ENCODE peak calls at places on chromosomes 6 and 20, in eight cellular contexts. C, R, P, F, Y, B, V and X are unnamed samples.

GRCh38 chr6:100833972-100834574 is 47.1 kb downstream of the ASCC3 start:
- DNase-seq in C (no peak), R (no peak), P (no peak), F (no peak), Y (no peak), B (peak), V (no peak), X (no peak)

GRCh38 chr6:158056355-158056754 is 74.7 kb downstream of the SYNJ2 start:
- DNase-seq in C (no peak), R (no peak), P (no peak), F (no peak), Y (no peak), B (no peak), V (no peak), X (no peak)

GRCh38 chr20:51514836-51515235 is 27.7 kb downstream of the NFATC2 start:
- DNase-seq in C (no peak), R (no peak), P (no peak), F (no peak), Y (no peak), B (no peak), V (no peak), X (no peak)

GRCh38 chr6:106502534-106502933 is 126.8 kb downstream of the RTN4IP1 start:
- DNase-seq in C (no peak), R (no peak), P (no peak), F (no peak), Y (no peak), B (no peak), V (no peak), X (no peak)

GRCh38 chr20:49452011-49452482 is 30.4 kb downstream of the KCNB1 start:
- DNase-seq in C (no peak), R (no peak), P (no peak), F (no peak), Y (no peak), B (no peak), V (no peak), X (peak)

GRCh38 chr6:166624275-166624674 is 2.8 kb downstream of the RPS6KA2 start:
- DNase-seq in C (no peak), R (no peak), P (no peak), F (no peak), Y (no peak), B (peak), V (no peak), X (no peak)

GRCh38 chr6:89145962-89146747 is at the start of gene PM20D2:
- DNase-seq in C (peak), R (peak), P (no peak), F (peak), Y (no peak), B (peak), V (peak), X (peak)

GRCh38 chr6:43930440-43931154 is 160.6 kb downstream of the VEGFA start:
- DNase-seq in C (no peak), R (no peak), P (no peak), F (no peak), Y (no peak), B (no peak), V (no peak), X (no peak)

GRCh38 chr6:143586557-143586956 is 75.0 kb upstream of the FUCA2 start:
- DNase-seq in C (no peak), R (no peak), P (no peak), F (no peak), Y (no peak), B (no peak), V (no peak), X (no peak)

GRCh38 chr6:125623085-125623484 is 126.3 kb upstream of the HEY2 start:
- DNase-seq in C (no peak), R (no peak), P (no peak), F (no peak), Y (no peak), B (no peak), V (no peak), X (no peak)

GRCh38 chr6:76697585-76697984 is 625.1 kb upstream of the IMPG1 start:
- DNase-seq in C (no peak), R (no peak), P (no peak), F (no peak), Y (no peak), B (peak), V (no peak), X (no peak)

GRCh38 chr6:88374556-88374955 is 208.4 kb upstream of the CNR1 start:
- DNase-seq in C (no peak), R (no peak), P (no peak), F (peak), Y (no peak), B (no peak), V (no peak), X (no peak)

GRCh38 chr20:62485062-62485700 is 9.4 kb upstream of the GATA5 start:
- DNase-seq in C (peak), R (no peak), P (no peak), F (no peak), Y (no peak), B (peak), V (no peak), X (no peak)

GRCh38 chr6:21189721-21190120 is 403.8 kb upstream of the SOX4 start:
- DNase-seq in C (no peak), R (no peak), P (no peak), F (peak), Y (no peak), B (no peak), V (no peak), X (no peak)

GRCh38 chr6:109446072-109446471 is 5.5 kb downstream of the SMPD2 start:
- DNase-seq in C (no peak), R (no peak), P (no peak), F (no peak), Y (no peak), B (no peak), V (no peak), X (no peak)

GRCh38 chr20:62790075-62790474 is 6.2 kb upstream of the MRGBP start:
- DNase-seq in C (no peak), R (no peak), P (no peak), F (no peak), Y (no peak), B (no peak), V (no peak), X (no peak)

GRCh38 chr6:35360349-35361138 is 18.2 kb downstream of the PPARD start:
- DNase-seq in C (no peak), R (peak), P (no peak), F (no peak), Y (peak), B (peak), V (no peak), X (peak)

GRCh38 chr6:27419363-27419762 is 30.8 kb downstream of the ZNF391 start:
- DNase-seq in C (no peak), R (no peak), P (no peak), F (no peak), Y (no peak), B (no peak), V (no peak), X (no peak)

GRCh38 chr6:74075323-74075722 is 379.3 kb downstream of the CD109 start:
- DNase-seq in C (no peak), R (no peak), P (peak), F (no peak), Y (no peak), B (peak), V (no peak), X (no peak)

GRCh38 chr6:496649-497048 is 105.1 kb downstream of the IRF4 start:
- DNase-seq in C (no peak), R (no peak), P (no peak), F (no peak), Y (no peak), B (no peak), V (no peak), X (peak)

GRCh38 chr6:84065718-84066290 is 32.2 kb downstream of the MRAP2 start:
- DNase-seq in C (no peak), R (no peak), P (peak), F (peak), Y (no peak), B (no peak), V (no peak), X (no peak)

GRCh38 chr20:64160118-64160517 is 4.1 kb upstream of the MYT1 start:
- DNase-seq in C (no peak), R (no peak), P (no peak), F (peak), Y (no peak), B (no peak), V (no peak), X (no peak)

GRCh38 chr6:42963855-42964605 is 3.5 kb downstream of the GNMT start:
- DNase-seq in C (peak), R (no peak), P (no peak), F (peak), Y (no peak), B (peak), V (peak), X (no peak)

GRCh38 chr6:169931223-169931760 is 179.9 kb downstream of the ERMARD start:
- DNase-seq in C (no peak), R (no peak), P (no peak), F (no peak), Y (no peak), B (no peak), V (no peak), X (no peak)

GRCh38 chr6:20952605-20953004 is 418.3 kb downstream of the CDKAL1 start:
- DNase-seq in C (no peak), R (no peak), P (peak), F (no peak), Y (no peak), B (peak), V (no peak), X (no peak)

GRCh38 chr6:22682979-22683378 is 113.6 kb downstream of the HDGFL1 start:
- DNase-seq in C (no peak), R (no peak), P (peak), F (no peak), Y (no peak), B (no peak), V (no peak), X (no peak)

GRCh38 chr6:47188588-47189021 is 121.1 kb downstream of the TNFRSF21 start:
- DNase-seq in C (no peak), R (no peak), P (peak), F (no peak), Y (no peak), B (peak), V (no peak), X (no peak)

GRCh38 chr20:56778765-56779195 is 149.7 kb downstream of the TFAP2C start:
- DNase-seq in C (peak), R (no peak), P (no peak), F (no peak), Y (no peak), B (peak), V (no peak), X (no peak)

GRCh38 chr6:39841291-39841690 is 49.1 kb downstream of the DAAM2 start:
- DNase-seq in C (peak), R (no peak), P (no peak), F (peak), Y (no peak), B (no peak), V (no peak), X (no peak)

GRCh38 chr6:35955071-35955470 is 34.2 kb upstream of the SRPK1 start:
- DNase-seq in C (no peak), R (no peak), P (no peak), F (no peak), Y (no peak), B (no peak), V (no peak), X (no peak)

GRCh38 chr6:819122-819521 is 126.2 kb upstream of the EXOC2 start:
- DNase-seq in C (no peak), R (no peak), P (no peak), F (no peak), Y (no peak), B (no peak), V (no peak), X (no peak)

GRCh38 chr6:31113861-31114539 is 600 bp upstream of the PSORS1C1 start:
- DNase-seq in C (peak), R (no peak), P (no peak), F (no peak), Y (no peak), B (no peak), V (no peak), X (no peak)